ENCODE peak calls at places on chromosomes 4 and X, in six cellular contexts. O, N, X, C, Q and U are unnamed samples.

GRCh38 chrX:15750611-15751159 is 12.6 kb downstream of the CA5B start:
- DNase-seq in X (no peak), N (no peak), Q (no peak), C (no peak), O (no peak), U (no peak)

GRCh38 chrX:39470588-39471155 is 627.1 kb downstream of the BCOR start:
- DNase-seq in N (no peak), O (no peak), C (no peak), X (no peak), Q (no peak), U (no peak)

GRCh38 chrX:96372313-96373046 is 312.2 kb upstream of the DIAPH2 start:
- DNase-seq in O (no peak), N (no peak), C (peak; percentile 1), Q (no peak), X (peak; percentile 38), U (peak; percentile 45)

GRCh38 chrX:9759340-9759739 is 6.3 kb downstream of the GPR143 start:
- DNase-seq in C (peak; percentile 26), Q (no peak), N (no peak), X (no peak), O (no peak), U (no peak)

GRCh38 chrX:40100141-40100536 is 2.4 kb upstream of the BCOR start:
- DNase-seq in Q (no peak), O (no peak), N (no peak), C (no peak), X (peak; percentile 63), U (peak; percentile 78)

GRCh38 chrX:17081969-17082368 is 135.5 kb downstream of the REPS2 start:
- DNase-seq in N (no peak), X (no peak), C (no peak), Q (no peak), O (no peak), U (no peak)

GRCh38 chrX:154082396-154083133 is 15.0 kb downstream of the MECP2 start:
- DNase-seq in C (no peak), Q (no peak), N (no peak), O (no peak), X (no peak), U (no peak)

GRCh38 chr4:3417448-3417847 is 24.3 kb upstream of the HGFAC start:
- DNase-seq in Q (no peak), N (no peak), O (no peak), C (no peak), X (no peak), U (no peak)

GRCh38 chrX:145825896-145826295 is 8.3 kb downstream of the SLITRK2 start:
- DNase-seq in X (no peak), Q (no peak), O (no peak), N (no peak), C (no peak), U (no peak)

GRCh38 chr4:104915373-104915772 is 231.3 kb upstream of the TET2 start:
- DNase-seq in N (no peak), O (no peak), Q (no peak), C (no peak), X (no peak), U (no peak)

GRCh38 chrX:149818652-149819051 is 36.9 kb downstream of the MAGEA9 start:
- DNase-seq in Q (no peak), C (no peak), X (no peak), N (no peak), O (no peak), U (no peak)

GRCh38 chrX:26352891-26353430 is 137.0 kb downstream of the MAGEB5 start:
- DNase-seq in C (no peak), X (no peak), O (no peak), N (no peak), Q (no peak), U (no peak)

DNA sequence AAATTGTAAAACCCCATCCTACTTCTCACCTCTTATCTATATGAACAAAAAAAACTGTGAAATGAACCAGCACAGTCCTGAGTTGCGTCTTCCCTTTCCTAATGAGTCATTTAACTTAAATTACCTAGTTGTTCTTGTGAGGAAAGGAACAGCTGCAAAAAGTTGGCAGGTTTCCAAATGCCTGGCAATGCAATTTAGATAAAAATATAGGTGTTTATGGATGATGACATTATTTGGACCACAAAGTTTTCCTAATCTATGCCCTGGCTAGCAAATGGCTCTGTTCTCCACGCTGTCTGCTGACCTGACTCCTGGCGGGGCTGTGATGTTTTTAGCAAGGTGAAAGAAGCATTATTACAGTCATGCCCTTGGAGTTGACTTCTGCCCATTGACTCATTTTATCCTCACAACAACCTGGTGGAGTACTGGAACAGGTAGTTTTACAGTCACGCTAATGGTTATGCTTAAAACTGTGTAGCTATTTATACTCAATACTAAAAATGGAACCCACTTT is 29.8 kb upstream of the RELL1 start:
- DNase-seq in N (no peak), X (peak; percentile 5), Q (peak; percentile 43), C (no peak), O (no peak), U (no peak)
- TF ChIP-seq JUND in N (no peak), X (no peak), Q (no peak), C (no peak), O (no peak), U (no peak)

DNA sequence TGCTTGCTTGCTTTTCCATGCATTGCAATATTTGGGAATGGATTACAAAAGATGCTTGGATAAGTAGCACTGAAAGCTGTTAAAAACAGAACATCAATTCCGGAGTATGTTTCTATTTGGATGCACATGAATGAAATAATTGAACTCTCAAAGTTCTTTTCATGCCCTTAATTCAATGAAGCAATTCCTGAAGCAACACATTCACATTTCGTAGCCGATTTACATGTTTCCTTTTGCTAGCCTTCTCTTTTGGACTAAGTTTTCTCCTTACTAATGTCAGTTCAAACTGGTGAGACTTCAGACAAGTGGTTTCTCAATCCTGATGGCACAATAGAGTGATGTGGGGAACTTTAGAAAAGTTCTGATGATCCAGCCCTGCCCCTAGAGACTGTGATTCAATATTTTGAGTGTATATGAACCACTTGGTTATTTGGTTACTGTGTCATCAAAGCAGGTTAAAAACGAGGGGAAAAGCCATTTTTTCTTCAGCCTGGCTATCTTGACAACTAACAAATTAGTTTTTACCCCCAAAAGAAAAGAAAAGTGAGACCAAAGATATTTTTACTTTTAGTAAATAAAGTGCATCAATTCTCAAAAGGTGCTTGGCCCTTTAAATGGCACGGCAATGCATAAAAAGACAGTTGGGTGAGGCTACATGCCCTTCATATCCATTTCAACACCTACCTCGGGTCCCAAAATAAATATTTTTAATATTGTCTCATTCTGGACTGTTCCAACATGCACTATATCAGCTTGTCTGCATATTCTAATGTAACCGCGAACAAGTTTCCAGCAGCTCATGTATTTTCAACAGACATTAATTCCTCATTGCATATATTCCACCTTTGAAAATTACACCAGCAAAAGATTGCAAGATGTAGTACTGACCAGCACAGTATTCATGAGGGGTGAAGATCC is 90.1 kb upstream of the RPL34 start:
- DNase-seq in C (no peak), O (no peak), N (no peak), Q (no peak), X (no peak), U (no peak)
- TF ChIP-seq JUND in C (no peak), O (no peak), N (no peak), Q (no peak), X (no peak), U (no peak)

DNA sequence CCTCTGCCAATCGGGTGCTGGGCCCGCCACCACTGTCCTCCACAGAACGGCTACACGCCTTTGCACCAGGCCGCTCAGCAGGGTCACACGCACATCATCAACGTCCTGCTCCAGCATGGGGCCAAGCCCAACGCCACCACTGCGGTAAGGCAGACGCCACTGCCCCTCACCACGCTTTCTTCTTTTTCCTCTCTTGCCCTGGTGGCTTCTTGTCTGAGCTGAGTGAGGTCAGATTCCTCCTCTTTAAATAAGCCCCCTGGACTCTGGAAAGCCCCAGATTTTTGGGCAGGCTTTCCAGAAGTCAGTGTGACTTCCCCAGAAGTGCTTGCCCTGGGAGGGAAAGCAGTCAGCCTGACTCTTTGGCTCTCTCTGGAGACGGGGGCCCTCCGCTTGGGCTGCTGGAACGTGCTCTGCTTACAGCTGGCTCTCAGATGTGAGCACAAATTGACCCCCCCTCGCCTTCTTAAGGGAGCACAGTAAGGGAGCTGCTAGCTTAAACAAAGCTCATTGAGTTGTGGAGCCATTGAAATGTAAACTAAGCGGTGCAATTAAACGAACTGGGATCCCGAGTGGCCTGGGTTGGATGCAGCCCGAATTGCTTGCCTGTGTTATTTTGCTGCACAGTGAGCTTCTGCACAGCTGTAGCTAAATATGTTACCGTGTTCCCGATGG is 243.1 kb downstream of the ANK2 start:
- DNase-seq in X (no peak), O (no peak), N (peak; percentile 84), Q (no peak), C (no peak), U (no peak)
- TF ChIP-seq JUND in X (no peak), O (no peak), N (peak; percentile 19), Q (no peak), C (no peak), U (no peak)

DNA sequence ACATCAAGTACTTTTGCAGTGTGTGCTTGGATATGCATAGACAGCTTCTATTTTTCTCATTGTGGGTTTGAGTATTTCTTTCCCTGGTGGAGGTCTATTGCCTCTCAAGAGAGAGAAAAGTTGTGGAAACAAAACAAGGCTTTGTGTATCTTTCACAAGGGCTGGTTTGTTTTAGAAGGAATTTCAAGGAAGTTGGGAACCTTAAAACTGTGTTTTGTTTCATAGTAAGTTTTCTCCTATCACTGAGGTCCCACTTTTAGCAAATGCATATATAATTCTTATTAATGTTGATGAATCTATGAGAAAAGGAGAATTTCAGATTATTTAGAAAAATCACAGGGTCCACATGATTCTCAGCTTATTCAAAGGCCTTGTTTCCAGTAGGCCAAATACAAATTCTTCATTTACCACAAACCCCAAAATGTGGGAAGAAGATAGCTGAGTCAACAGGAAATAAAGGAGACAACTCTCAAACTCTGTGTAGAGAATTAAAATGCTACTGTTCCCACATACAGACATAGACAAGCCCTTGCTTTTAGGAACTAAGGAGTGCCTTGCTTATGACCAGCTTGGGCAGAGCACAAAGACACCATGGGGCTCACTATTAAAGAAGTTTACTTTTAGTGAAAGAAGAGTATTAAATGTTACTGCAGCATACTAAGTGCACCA is 177.3 kb upstream of the LEF1 start:
- DNase-seq in C (no peak), O (no peak), Q (no peak), N (no peak), X (no peak), U (no peak)
- TF ChIP-seq JUND in C (no peak), O (no peak), Q (no peak), N (no peak), X (no peak), U (no peak)

DNA sequence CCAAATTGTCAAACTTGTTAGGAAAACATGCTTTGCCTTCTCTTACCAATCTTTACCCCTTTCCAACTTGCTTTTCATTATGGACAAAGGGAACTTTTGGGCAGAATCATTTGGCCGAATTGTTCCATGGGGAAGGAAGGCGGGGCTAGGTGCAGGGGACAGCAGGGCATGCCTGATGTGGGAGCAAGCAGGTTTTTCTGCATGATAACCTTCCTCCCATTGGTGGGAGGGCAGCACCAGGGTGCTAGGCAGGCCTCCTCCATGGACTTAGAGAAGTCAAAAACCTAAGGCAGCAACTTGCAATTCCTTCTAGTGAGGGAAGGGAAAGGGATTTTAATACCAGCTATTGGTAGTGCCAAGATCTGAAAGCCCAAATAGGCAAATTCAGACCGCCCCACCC is 260.5 kb downstream of the MAPK10 start:
- DNase-seq in Q (no peak), X (no peak), O (peak; percentile 14), C (no peak), N (no peak), U (no peak)
- TF ChIP-seq JUND in Q (no peak), X (no peak), O (no peak), C (no peak), N (no peak), U (no peak)